ENCODE peak calls at places on chromosomes 2 and 18, in eight cellular contexts. S is GM12878, Q is HCT116, N is GM23338, K is sigmoid colon, F is breast epithelium, G is upper lobe of left lung, B is H1. D is an unnamed sample.

GRCh38 chr18:31739651-31740050 is 21.0 kb downstream of the SLC25A52 start:
- DNase-seq in F (no peak), S (no peak), N (no peak), Q (no peak), G (no peak), K (no peak), B (no peak), D (no peak)

GRCh38 chr2:212815453-212815852 is 276.9 kb upstream of the ERBB4 start:
- DNase-seq in B (no peak), G (no peak), F (no peak), N (peak; percentile 2), Q (no peak), S (no peak), K (no peak), D (no peak)

GRCh38 chr2:12274591-12274990 is 442.1 kb upstream of the TRIB2 start:
- DNase-seq in S (no peak), K (no peak), F (no peak), N (no peak), G (no peak), Q (no peak), B (no peak), D (no peak)

GRCh38 chr2:231764752-231765151 is 16.3 kb downstream of the PDE6D start:
- DNase-seq in B (no peak), N (no peak), Q (no peak), F (no peak), S (no peak), G (no peak), K (no peak), D (no peak)

GRCh38 chr18:46756172-46756558 is 688 bp downstream of the ST8SIA5 start:
- DNase-seq in K (no peak), F (no peak), S (no peak), Q (no peak), B (no peak), N (peak; percentile 55), G (no peak), D (peak; percentile 70)

GRCh38 chr2:109470121-109470921 is 143.4 kb downstream of the SEPTIN10 start:
- DNase-seq in F (peak; percentile 66), S (no peak), G (no peak), Q (peak; percentile 8), N (no peak), B (no peak), K (no peak), D (peak; percentile 67)

GRCh38 chr18:12625242-12625641 is 32.7 kb downstream of the SPIRE1 start:
- DNase-seq in B (no peak), K (no peak), Q (no peak), N (no peak), S (no peak), G (no peak), F (no peak), D (no peak)

GRCh38 chr2:96531872-96532505 is 4.6 kb upstream of the ARID5A start:
- DNase-seq in K (peak; percentile 99), B (no peak), G (peak; percentile 90), N (peak; percentile 87), F (peak; percentile 95), S (peak; percentile 94), Q (peak; percentile 95), D (peak; percentile 89)

GRCh38 chr2:31413876-31414550 is 529 bp downstream of the XDH start:
- DNase-seq in S (no peak), B (no peak), K (no peak), Q (no peak), N (peak; percentile 30), G (no peak), F (no peak), D (no peak)

GRCh38 chr2:216478151-216478550 is 20.5 kb upstream of the RPL37A start:
- DNase-seq in S (no peak), N (no peak), Q (peak; percentile 50), B (no peak), G (no peak), K (no peak), F (no peak), D (no peak)

GRCh38 chr2:109558076-109558882 is 55.5 kb downstream of the SEPTIN10 start:
- DNase-seq in G (no peak), Q (peak; percentile 68), K (no peak), S (no peak), B (no peak), F (no peak), N (peak; percentile 33), D (no peak)

GRCh38 chr2:12430036-12430795 is 286.5 kb upstream of the TRIB2 start:
- DNase-seq in B (no peak), S (no peak), Q (no peak), F (no peak), G (no peak), N (no peak), K (no peak), D (no peak)

GRCh38 chr2:37552339-37552738 is 119.1 kb downstream of the CDC42EP3 start:
- DNase-seq in S (no peak), F (no peak), B (no peak), K (no peak), Q (no peak), G (no peak), N (no peak), D (no peak)

GRCh38 chr2:37555457-37555856 is 116.0 kb downstream of the CDC42EP3 start:
- DNase-seq in S (no peak), Q (no peak), N (no peak), B (no peak), F (no peak), G (no peak), K (no peak), D (peak; percentile 88)

GRCh38 chr2:37554687-37555086 is 116.8 kb downstream of the CDC42EP3 start:
- DNase-seq in S (no peak), G (no peak), K (no peak), Q (no peak), F (no peak), N (no peak), B (no peak), D (no peak)

GRCh38 chr2:37553411-37554156 is 117.9 kb downstream of the CDC42EP3 start:
- DNase-seq in F (no peak), Q (no peak), G (no peak), S (no peak), K (no peak), N (no peak), B (no peak), D (no peak)

GRCh38 chr2:37554157-37554515 is 117.3 kb downstream of the CDC42EP3 start:
- DNase-seq in B (no peak), F (no peak), N (no peak), G (no peak), S (no peak), Q (no peak), K (no peak), D (no peak)
- TF ChIP-seq POLR2AphosphoS5 in B (no peak), F (no peak), N (no peak), G (no peak), S (no peak), Q (no peak), K (no peak), D (no peak)

GRCh38 chr2:164842624-164842966 is 972 bp upstream of the COBLL1 start:
- DNase-seq in F (no peak), N (no peak), Q (no peak), G (no peak), S (no peak), B (no peak), K (no peak), D (no peak)

GRCh38 chr2:164841719-164842623 is at the start of gene COBLL1:
- DNase-seq in G (peak; percentile 94), B (no peak), Q (peak; percentile 71), F (peak; percentile 88), K (peak; percentile 86), S (no peak), N (peak; percentile 95), D (peak; percentile 92)

GRCh38 chr2:164840458-164840929 is 1.1 kb downstream of the COBLL1 start:
- DNase-seq in F (peak; percentile 54), S (no peak), K (peak; percentile 74), G (peak; percentile 92), B (no peak), Q (no peak), N (peak; percentile 45), D (peak; percentile 93)

GRCh38 chr2:164839914-164840457 is 1.6 kb downstream of the COBLL1 start:
- DNase-seq in Q (no peak), N (no peak), K (no peak), F (no peak), S (no peak), B (no peak), G (no peak), D (no peak)

GRCh38 chr2:164840930-164841718 is 499 bp downstream of the COBLL1 start:
- DNase-seq in K (peak; percentile 85), F (peak; percentile 64), Q (peak; percentile 46), S (no peak), G (peak; percentile 95), B (no peak), N (peak; percentile 85), D (peak; percentile 92)
- TF ChIP-seq CTCF in K (no peak), F (no peak), Q (peak; percentile 10), S (no peak), G (no peak), B (peak; percentile 10), N (no peak), D (peak; percentile 13)

DNA sequence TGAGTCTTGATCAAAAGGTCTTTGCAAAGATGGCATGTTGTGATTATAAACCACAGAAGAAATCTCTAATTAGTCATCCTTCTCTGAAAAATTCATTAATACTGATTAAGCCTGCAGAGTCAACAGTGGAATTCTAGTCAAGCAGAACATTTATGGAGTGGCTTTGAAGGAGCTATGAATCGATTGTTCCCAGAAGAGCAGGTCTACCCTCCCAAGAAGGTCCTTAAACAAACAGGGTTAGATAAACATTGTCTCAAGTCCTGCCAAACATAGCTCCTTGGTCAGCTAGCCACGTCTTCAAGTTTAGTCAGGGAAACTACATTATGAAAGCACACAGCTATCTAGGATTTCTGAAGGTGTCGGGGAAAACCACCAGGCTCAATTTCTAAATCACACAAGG is 88.9 kb downstream of the ITGA4 start:
- DNase-seq in S (no peak), K (no peak), Q (no peak), F (no peak), B (no peak), N (no peak), G (no peak), D (no peak)
- H3K4me1 ChIP-seq in S (no peaks in the 10 kb centered on the region), K (no peaks in the 10 kb centered on the region), Q (no peaks in the 10 kb centered on the region), F (no peaks in the 10 kb centered on the region), B (no peaks in the 10 kb centered on the region), N (no peaks in the 10 kb centered on the region), G (no peaks in the 10 kb centered on the region), D (no peaks in the 10 kb centered on the region)

DNA sequence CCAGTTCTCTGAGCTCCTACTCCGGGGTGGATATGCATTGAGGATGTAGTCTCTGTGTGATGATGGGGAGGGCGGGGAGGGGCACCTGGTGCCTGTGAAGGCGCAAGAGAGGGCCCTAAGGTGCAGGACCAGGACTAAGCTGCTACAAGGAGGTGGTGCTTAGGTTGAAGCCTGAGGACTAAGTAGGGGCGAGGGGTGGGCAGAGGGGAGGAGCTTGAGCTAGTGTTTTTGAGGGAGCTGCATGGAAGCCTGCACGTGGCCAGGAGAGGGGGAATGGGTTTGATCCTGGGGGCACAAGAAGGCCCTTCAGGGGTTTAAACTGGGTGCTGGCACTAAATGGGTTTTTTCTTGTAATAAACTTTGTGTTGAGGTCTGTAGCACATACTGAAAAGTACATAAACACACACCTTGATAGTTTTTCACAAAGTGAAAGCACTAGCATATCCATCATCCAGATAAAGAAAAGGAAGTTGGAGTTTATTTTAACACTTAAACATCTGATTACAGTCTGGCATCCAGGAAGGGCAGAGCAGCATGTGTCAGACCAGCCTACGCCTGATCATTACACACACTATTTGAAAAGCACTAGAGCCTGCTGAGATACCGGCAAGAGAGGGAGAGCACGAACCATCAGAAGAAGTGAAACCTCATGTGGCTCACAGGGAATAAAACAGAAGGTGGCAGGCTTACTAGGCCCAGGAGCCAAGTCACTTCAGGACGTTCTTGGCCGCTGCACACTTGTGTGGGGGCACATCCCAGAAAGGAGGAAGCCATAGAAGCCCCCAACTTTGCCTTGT is 105.2 kb downstream of the UGGT1 start:
- DNase-seq in G (no peak), K (peak; percentile 68), B (peak; percentile 9), N (peak; percentile 31), S (no peak), Q (no peak), F (no peak), D (no peak)
- TF ChIP-seq POLR2AphosphoS5 in G (no peak), K (no peak), B (no peak), N (no peak), S (no peak), Q (no peak), F (no peak), D (no peak)